ENCODE peak calls at places on chromosomes 3 and 15, in five cellular contexts. S is stimulated activated CD8-positive, alpha-beta memory T cell treated with anti-CD3 and anti-CD28 coated beads, Interleukin-7, amount 100 ng/mL, for 1 hour; U is stimulated activated CD4-positive, alpha-beta T cell treated with anti-CD3 and anti-CD28 coated beads, Interleukin-1b, Interleukin-23, amount 100 ng/mL, for 4 hours; V is mucosa of gallbladder; O is fibroblast of pulmonary artery. L is an unnamed sample.
A peak's percentile ranks its signal among the peaks of the same experiment; 100 is the strongest.

GRCh38 chr15:67164811-67165652 is 89.4 kb downstream of the AAGAB start:
- DNase-seq in S (no peak), U (no peak), V (no peak), O (peak; percentile 55), L (peak; percentile 73)

GRCh38 chr3:97942801-97943546 is 29.3 kb downstream of the RIOX2 start:
- DNase-seq in S (no peak), U (no peak), V (no peak), O (no peak), L (no peak)

GRCh38 chr15:81293728-81294500 is 30.0 kb downstream of the STARD5 start:
- DNase-seq in S (peak; percentile 38), U (peak; percentile 69), V (no peak), O (no peak), L (no peak)

GRCh38 chr3:197135212-197135611 is 105.6 kb upstream of the MELTF start:
- DNase-seq in S (no peak), U (no peak), V (no peak), O (no peak), L (peak; percentile 84)

GRCh38 chr3:107969525-107969924 is 121.3 kb downstream of the CD47 start:
- DNase-seq in S (no peak), U (no peak), V (no peak), O (no peak), L (no peak)

GRCh38 chr3:48084170-48084569 is 68.0 kb upstream of the MAP4 start:
- DNase-seq in S (no peak), U (no peak), V (no peak), O (no peak), L (no peak)

GRCh38 chr3:40627095-40627494 is 102.3 kb downstream of the ZNF621 start:
- DNase-seq in S (no peak), U (no peak), V (no peak), O (no peak), L (no peak)

GRCh38 chr3:20142517-20142916 is 43.5 kb downstream of the SGO1 start:
- DNase-seq in S (no peak), U (no peak), V (no peak), O (no peak), L (no peak)

GRCh38 chr15:90902996-90903732 is at the start of gene MAN2A2:
- DNase-seq in S (peak; percentile 45), U (peak; percentile 78), V (peak; percentile 51), O (peak; percentile 33), L (peak; percentile 42)

GRCh38 chr15:90075420-90076289 is 26.6 kb downstream of the IDH2 start:
- DNase-seq in S (no peak), U (no peak), V (no peak), O (no peak), L (no peak)

GRCh38 chr3:172550347-172550943 is 27.2 kb upstream of the TNFSF10 start:
- DNase-seq in S (peak; percentile 9), U (peak; percentile 48), V (no peak), O (peak; percentile 81), L (no peak)

GRCh38 chr3:66439666-66440344 is 61.0 kb downstream of the LRIG1 start:
- DNase-seq in S (no peak), U (no peak), V (no peak), O (no peak), L (no peak)

GRCh38 chr3:187858086-187858485 is 112.8 kb upstream of the BCL6 start:
- DNase-seq in S (no peak), U (no peak), V (no peak), O (no peak), L (no peak)